ENCODE peak calls at places on chromosomes 13 and 19, in four cellular contexts. W is astrocyte of the spinal cord, N is Caco-2, A is coronary artery. S is an unnamed sample.

GRCh38 chr19:31530781-31531180 is 181.5 kb upstream of the TSHZ3 start:
- DNase-seq in A (peak), W (no peak), N (no peak), S (no peak)

GRCh38 chr19:5503598-5503997 is 48.4 kb downstream of the ZNRF4 start:
- DNase-seq in W (no peak), N (no peak), A (no peak), S (no peak)

GRCh38 chr19:28652790-28653189 is 560.2 kb downstream of the UQCRFS1 start:
- DNase-seq in N (no peak), A (no peak), W (no peak), S (no peak)

GRCh38 chr13:59352600-59352999 is 811.1 kb downstream of the DIAPH3 start:
- DNase-seq in W (no peak), A (no peak), N (peak), S (no peak)

GRCh38 chr19:53554804-53555203 is 16.9 kb downstream of the ZNF331 start:
- DNase-seq in A (no peak), N (no peak), W (no peak), S (no peak)

GRCh38 chr19:51097166-51097736 is 11.0 kb downstream of the CTU1 start:
- DNase-seq in A (no peak), W (peak), N (peak), S (no peak)

GRCh38 chr19:54433697-54434096 is 15.3 kb upstream of the LENG8 start:
- DNase-seq in W (no peak), A (no peak), N (no peak), S (no peak)

GRCh38 chr19:49688531-49689132 is 762 bp upstream of the ADM5 start:
- DNase-seq in A (no peak), N (no peak), W (no peak), S (no peak)

GRCh38 chr13:94483970-94484369 is 4.5 kb upstream of the DCT start:
- DNase-seq in A (no peak), N (no peak), W (no peak), S (no peak)

GRCh38 chr13:40228981-40229380 is 437.5 kb downstream of the FOXO1 start:
- DNase-seq in W (no peak), A (no peak), N (no peak), S (no peak)

GRCh38 chr13:89199138-89199537 is 1528.0 kb downstream of the SLITRK5 start:
- DNase-seq in N (no peak), W (no peak), A (no peak), S (peak)

GRCh38 chr19:56405062-56405461 is 930 bp downstream of the ZNF583 start:
- DNase-seq in N (no peak), A (no peak), W (no peak), S (no peak)

GRCh38 chr13:45916036-45916435 is 64.5 kb upstream of the SIAH3 start:
- DNase-seq in W (no peak), N (no peak), A (no peak), S (no peak)

GRCh38 chr13:102190930-102191329 is 210.9 kb downstream of the FGF14 start:
- DNase-seq in W (no peak), A (no peak), N (no peak), S (no peak)

GRCh38 chr13:113073942-113074341 is 31.6 kb upstream of the F7 start:
- DNase-seq in W (no peak), A (no peak), N (no peak), S (no peak)

GRCh38 chr19:18776736-18777135 is 14.4 kb downstream of the COMP start:
- DNase-seq in N (no peak), A (no peak), W (no peak), S (no peak)

GRCh38 chr19:31353826-31354225 is 4.6 kb upstream of the TSHZ3 start:
- DNase-seq in A (no peak), W (no peak), N (no peak), S (no peak)

GRCh38 chr19:12872941-12873890 is 8.0 kb downstream of the DNASE2 start:
- DNase-seq in A (no peak), N (peak), W (peak), S (no peak)

GRCh38 chr13:25973085-25973484 is 78.7 kb downstream of the SHISA2 start:
- DNase-seq in N (no peak), A (no peak), W (no peak), S (no peak)

GRCh38 chr19:10924597-10924996 is 3.8 kb downstream of the YIPF2 start:
- DNase-seq in N (no peak), A (no peak), W (no peak), S (no peak)

GRCh38 chr19:13154241-13154778 is 4.1 kb downstream of the IER2 start:
- DNase-seq in N (peak), A (peak), W (peak), S (peak)

GRCh38 chr19:43700368-43701015 is 15.4 kb upstream of the IRGC start:
- DNase-seq in W (peak), A (no peak), N (no peak), S (peak)

GRCh38 chr19:13598098-13598497 is 91.8 kb upstream of the CACNA1A start:
- DNase-seq in A (no peak), N (no peak), W (no peak), S (no peak)

GRCh38 chr13:114111577-114111976 is 20.8 kb downstream of the RASA3 start:
- DNase-seq in N (no peak), W (peak), A (no peak), S (no peak)

GRCh38 chr13:31090921-31091624 is 70.6 kb downstream of the HSPH1 start:
- DNase-seq in N (no peak), W (peak), A (peak), S (no peak)

GRCh38 chr13:51125495-51126226 is 14.6 kb upstream of the C13orf42 start:
- DNase-seq in W (peak), A (no peak), N (peak), S (peak)

GRCh38 chr13:65461590-65461989 is 1768.5 kb downstream of the PCDH9 start:
- DNase-seq in W (peak), A (no peak), N (no peak), S (peak)

GRCh38 chr13:39037410-39037879 is 444 bp downstream of the PROSER1 start:
- DNase-seq in N (no peak), W (no peak), A (no peak), S (no peak)

GRCh38 chr13:45512148-45512498 is 47.4 kb downstream of the COG3 start:
- DNase-seq in A (no peak), W (no peak), N (no peak), S (no peak)

GRCh38 chr19:12112701-12113100 is 27.4 kb downstream of the ZNF20 start:
- DNase-seq in N (no peak), W (no peak), A (no peak), S (no peak)

GRCh38 chr13:51303063-51303552 is 36.4 kb upstream of the SERPINE3 start:
- DNase-seq in W (no peak), A (no peak), N (no peak), S (no peak)

GRCh38 chr19:17058236-17058635 is 17.0 kb downstream of the HAUS8 start:
- DNase-seq in A (no peak), W (peak), N (no peak), S (no peak)

GRCh38 chr13:25912961-25913360 is 138.9 kb downstream of the SHISA2 start:
- DNase-seq in A (no peak), N (no peak), W (no peak), S (no peak)

GRCh38 chr19:41860419-41861097 is 503 bp downstream of the RPS19 start:
- DNase-seq in A (peak), W (no peak), N (no peak), S (no peak)

DNA sequence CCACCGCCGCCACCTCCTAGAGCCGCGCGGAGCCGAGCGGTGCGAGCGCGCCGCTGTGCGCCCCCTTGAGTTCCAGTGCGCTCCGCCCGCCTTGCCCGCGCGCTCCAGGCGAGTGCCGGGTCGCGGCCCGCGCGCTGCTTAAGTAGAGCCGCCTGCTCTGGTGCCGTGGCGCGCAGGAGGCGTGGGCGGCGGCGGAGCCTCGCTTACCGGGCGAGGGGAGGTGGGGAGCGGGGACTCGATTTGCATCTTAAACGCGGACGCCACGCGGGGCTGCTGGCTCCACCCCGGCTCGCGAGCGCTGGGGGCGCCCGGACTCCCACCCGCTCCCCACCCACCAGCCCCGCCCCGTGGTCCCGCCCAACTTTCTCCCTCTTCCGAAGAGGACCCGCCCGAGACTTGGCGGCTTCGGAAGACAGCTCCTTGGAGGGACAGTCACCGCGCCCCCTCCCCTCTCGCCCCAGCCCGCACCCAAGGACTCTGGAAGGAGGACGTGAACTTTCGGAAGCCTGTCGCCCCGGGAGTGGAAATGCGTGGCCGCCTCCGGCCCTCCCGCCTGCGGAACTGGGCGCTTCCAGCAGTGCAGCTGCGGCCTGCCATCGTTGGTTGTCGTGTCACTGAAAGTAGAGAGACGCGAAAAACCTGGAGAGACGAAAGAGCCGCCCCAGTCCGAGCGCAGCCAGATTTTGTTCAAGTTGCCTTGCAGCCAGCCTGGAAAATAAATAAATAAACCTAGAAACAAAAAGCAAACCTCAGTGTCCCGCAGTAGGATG is at the start of gene KCTD12:
- DNase-seq in N (peak), A (peak), W (peak), S (peak)
- TF ChIP-seq CTCF in N (no peak), A (no peak), W (peak), S (no peak)

GRCh38 chr19:45765365-45766292 is 3.4 kb downstream of the SIX5 start:
- DNase-seq in N (no peak), W (no peak), A (no peak), S (no peak)

GRCh38 chr19:45766293-45766918 is 2.6 kb downstream of the SIX5 start:
- DNase-seq in N (no peak), W (no peak), A (no peak), S (no peak)

GRCh38 chr19:45767410-45767880 is 1.6 kb downstream of the SIX5 start:
- DNase-seq in W (peak), A (peak), N (peak), S (peak)

GRCh38 chr19:45767881-45768643 is 990 bp downstream of the SIX5 start:
- DNase-seq in W (peak), N (peak), A (no peak), S (no peak)

GRCh38 chr19:45766919-45767346 is 2.1 kb downstream of the SIX5 start:
- DNase-seq in W (peak), N (no peak), A (no peak), S (no peak)
- H3K4me3 ChIP-seq in W (peak), N (peak), A (peak), S (peak)

GRCh38 chr19:29844891-29845575 is 33.2 kb downstream of the CCNE1 start:
- DNase-seq in N (peak), W (peak), A (peak), S (peak)
- TF ChIP-seq CTCF in N (no peak), W (peak), A (no peak), S (no peak)

DNA sequence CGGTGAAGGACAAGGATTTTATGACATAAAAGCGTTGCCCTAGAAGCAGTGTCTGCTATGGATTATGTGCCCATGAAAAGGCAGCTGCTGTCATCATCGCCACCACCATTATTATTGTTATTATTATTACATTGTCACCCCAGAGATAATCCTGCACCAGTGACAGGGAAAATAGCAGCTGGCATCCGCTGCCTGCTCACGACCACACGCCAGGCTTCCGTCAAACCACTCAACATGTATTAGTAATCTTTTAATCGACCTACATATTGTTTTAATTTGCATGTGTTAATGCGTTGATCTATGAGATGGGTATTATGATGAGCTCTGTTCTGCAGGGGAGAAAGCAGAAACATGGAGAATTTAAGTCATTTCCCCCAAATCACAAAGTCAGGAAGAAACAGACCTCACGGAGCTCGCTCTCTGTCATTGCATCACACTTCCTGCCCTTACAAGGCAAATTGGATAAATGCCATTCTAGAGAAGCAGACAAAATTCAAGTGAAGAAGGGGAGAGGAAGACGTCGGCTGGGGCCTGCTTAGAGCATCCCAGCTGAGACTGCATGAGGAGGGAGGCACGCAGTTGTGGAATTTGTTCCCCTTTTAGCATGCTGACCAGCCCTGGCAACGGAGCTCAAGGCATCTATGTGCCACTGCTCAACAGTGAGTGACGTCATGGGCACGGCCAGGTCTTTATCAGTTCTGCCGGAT is at the start of gene FFAR3:
- DNase-seq in W (no peak), N (no peak), A (no peak), S (no peak)
- H3K4me3 ChIP-seq in W (no peak), N (no peak), A (no peak), S (no peak)

GRCh38 chr13:28027070-28027469 is 38.6 kb upstream of the URAD start:
- DNase-seq in W (no peak), N (no peak), A (no peak), S (no peak)

GRCh38 chr13:28031220-28031903 is 42.9 kb upstream of the URAD start:
- DNase-seq in N (no peak), A (no peak), W (no peak), S (no peak)

GRCh38 chr13:28026508-28026907 is 38.0 kb upstream of the URAD start:
- DNase-seq in N (no peak), A (no peak), W (no peak), S (no peak)

GRCh38 chr13:28031929-28032328 is 43.4 kb upstream of the URAD start:
- DNase-seq in N (no peak), A (no peak), W (no peak), S (no peak)

GRCh38 chr13:28027607-28028364 is 39.3 kb upstream of the URAD start:
- DNase-seq in A (no peak), W (no peak), N (no peak), S (no peak)
- TF ChIP-seq CTCF in A (no peak), W (no peak), N (no peak), S (no peak)

DNA sequence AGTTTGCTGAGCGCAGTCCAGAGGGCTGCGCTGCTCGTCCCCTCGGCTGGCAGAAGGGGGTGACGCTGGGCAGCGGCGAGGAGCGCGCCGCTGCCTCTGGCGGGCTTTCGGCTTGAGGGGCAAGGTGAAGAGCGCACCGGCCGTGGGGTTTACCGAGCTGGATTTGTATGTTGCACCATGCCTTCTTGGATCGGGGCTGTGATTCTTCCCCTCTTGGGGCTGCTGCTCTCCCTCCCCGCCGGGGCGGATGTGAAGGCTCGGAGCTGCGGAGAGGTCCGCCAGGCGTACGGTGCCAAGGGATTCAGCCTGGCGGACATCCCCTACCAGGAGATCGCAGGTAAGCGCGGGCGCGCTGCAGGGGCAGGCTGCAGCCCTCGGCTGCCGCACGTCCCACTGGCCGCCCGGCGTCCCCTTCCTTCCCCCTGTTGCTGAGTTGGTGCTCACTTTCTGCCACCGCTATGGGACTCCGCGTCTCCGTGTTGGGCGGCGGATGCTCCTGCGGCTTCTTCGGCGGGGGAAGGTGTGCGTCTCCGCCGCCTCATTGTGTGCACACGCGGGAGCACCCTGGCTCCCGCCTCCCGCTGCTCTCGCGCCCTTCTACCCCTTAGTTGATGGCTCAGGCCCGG is 786 bp downstream of the GPC6 start:
- DNase-seq in A (no peak), W (peak), N (no peak), S (no peak)
- H3K4me3 ChIP-seq in A (peak), W (peak), N (no peak), S (peak)

GRCh38 chr19:37987356-37988332 is 80.6 kb downstream of the SIPA1L3 start:
- DNase-seq in N (peak), W (no peak), A (no peak), S (no peak)
- TF ChIP-seq CTCF in N (no peak), W (peak), A (no peak), S (peak)

GRCh38 chr19:1748703-1749341 is 4.5 kb upstream of the ONECUT3 start:
- DNase-seq in A (no peak), N (no peak), W (no peak), S (no peak)
- H3K4me3 ChIP-seq in A (peak), N (peak), W (no peak), S (no peak)